ENCODE peak calls at places on chromosomes 7 and 10, in eight cellular contexts. S is left ventricle myocardium inferior, F is heart right ventricle, B is A549, Y is suprapubic skin, V is heart left ventricle, G is neural progenitor cell, U is lower lobe of right lung. P is an unnamed sample.
A peak's percentile ranks its signal among the peaks of the same experiment; 100 is the strongest.

GRCh38 chr7:44143606-44144250 is 2.6 kb upstream of the MYL7 start:
- DNase-seq in G (no peak), F (no peak), U (no peak), Y (peak; percentile 35), B (no peak), S (no peak), V (no peak), P (no peak)

GRCh38 chr10:23343591-23344225 is 889 bp downstream of the C10orf67 start:
- DNase-seq in B (no peak), F (peak; percentile 66), Y (no peak), S (peak; percentile 70), G (peak; percentile 89), U (peak; percentile 81), V (peak; percentile 68), P (no peak)

GRCh38 chr10:14009315-14010082 is 321.2 kb downstream of the FRMD4A start:
- DNase-seq in B (no peak), S (no peak), G (no peak), U (no peak), Y (no peak), V (no peak), F (no peak), P (no peak)

GRCh38 chr10:99372546-99373271 is 43.6 kb downstream of the CNNM1 start:
- DNase-seq in U (no peak), S (no peak), V (no peak), F (no peak), G (no peak), Y (no peak), B (no peak), P (no peak)

GRCh38 chr7:87494454-87494853 is 19.0 kb upstream of the ABCB4 start:
- DNase-seq in S (no peak), B (no peak), Y (no peak), U (no peak), V (no peak), F (no peak), G (no peak), P (no peak)

GRCh38 chr7:148142660-148143248 is 447.8 kb upstream of the C7orf33 start:
- DNase-seq in B (no peak), F (no peak), S (no peak), G (peak; percentile 67), Y (no peak), V (no peak), U (no peak), P (no peak)

GRCh38 chr7:105212236-105212635 is 176.5 kb downstream of the SRPK2 start:
- DNase-seq in U (no peak), F (no peak), G (no peak), V (no peak), S (no peak), B (no peak), Y (no peak), P (no peak)

GRCh38 chr10:110273474-110273873 is 31.2 kb downstream of the SMNDC1 start:
- DNase-seq in U (peak; percentile 78), V (peak; percentile 59), Y (peak; percentile 79), S (peak; percentile 72), G (no peak), F (peak; percentile 42), B (no peak), P (peak; percentile 90)

GRCh38 chr10:6396652-6397051 is 183.4 kb downstream of the PRKCQ start:
- DNase-seq in F (no peak), S (no peak), G (no peak), V (no peak), Y (no peak), B (no peak), U (no peak), P (no peak)

GRCh38 chr10:22550732-22551131 is 163.6 kb downstream of the PIP4K2A start:
- DNase-seq in Y (no peak), U (peak; percentile 57), G (peak; percentile 61), B (peak; percentile 9), V (no peak), F (peak; percentile 46), S (peak; percentile 44), P (no peak)

GRCh38 chr7:40753455-40753854 is 618.6 kb downstream of the SUGCT start:
- DNase-seq in S (no peak), G (no peak), B (no peak), V (no peak), Y (no peak), U (no peak), F (no peak), P (no peak)

GRCh38 chr10:106360870-106361269 is 803.6 kb downstream of the SORCS1 start:
- DNase-seq in Y (no peak), V (no peak), F (no peak), S (no peak), G (no peak), U (no peak), B (no peak), P (no peak)

GRCh38 chr7:135390829-135391228 is 119.1 kb downstream of the CNOT4 start:
- DNase-seq in S (no peak), V (no peak), G (no peak), Y (no peak), U (no peak), F (no peak), B (no peak), P (no peak)

GRCh38 chr7:139936760-139937310 is 107.8 kb downstream of the TBXAS1 start:
- DNase-seq in F (no peak), V (no peak), B (no peak), S (no peak), G (no peak), Y (no peak), U (no peak), P (no peak)

GRCh38 chr7:70698219-70698832 is 433.6 kb upstream of the GALNT17 start:
- DNase-seq in G (peak; percentile 73), B (peak; percentile 56), U (no peak), F (no peak), V (peak; percentile 36), S (no peak), Y (no peak), P (no peak)

GRCh38 chr7:26198133-26198780 is 2.3 kb downstream of the HNRNPA2B1 start:
- DNase-seq in B (no peak), Y (no peak), U (no peak), F (no peak), V (no peak), G (peak; percentile 30), S (no peak), P (no peak)

GRCh38 chr7:22444181-22444966 is 55.6 kb downstream of the STEAP1B start:
- DNase-seq in U (no peak), G (no peak), S (peak; percentile 16), V (peak; percentile 47), B (no peak), F (no peak), Y (no peak), P (no peak)

GRCh38 chr10:71831646-71832552 is 19.2 kb downstream of the PSAP start:
- DNase-seq in S (no peak), U (no peak), Y (peak; percentile 55), G (no peak), B (no peak), V (no peak), F (no peak), P (no peak)

GRCh38 chr10:63171255-63171654 is 38.1 kb downstream of the NRBF2 start:
- DNase-seq in G (no peak), S (no peak), B (no peak), V (no peak), Y (no peak), F (no peak), U (no peak), P (no peak)

GRCh38 chr10:1962025-1962424 is 224.7 kb upstream of the ADARB2 start:
- DNase-seq in G (peak; percentile 15), F (no peak), V (no peak), S (no peak), B (no peak), U (no peak), Y (no peak), P (no peak)
- TF ChIP-seq CTCF in G (peak; percentile 38), F (no peak), V (no peak), S (no peak), B (no peak), U (no peak), Y (no peak), P (no peak)

GRCh38 chr7:24480501-24480900 is 92.8 kb upstream of the PALS2 start:
- DNase-seq in G (no peak), V (no peak), F (no peak), Y (no peak), U (no peak), S (no peak), B (no peak), P (no peak)

GRCh38 chr7:24475573-24475972 is 97.7 kb upstream of the PALS2 start:
- DNase-seq in Y (no peak), F (no peak), G (no peak), B (no peak), S (no peak), U (no peak), V (no peak), P (no peak)

GRCh38 chr7:24476227-24476626 is 97.0 kb upstream of the PALS2 start:
- DNase-seq in V (no peak), S (no peak), B (no peak), F (no peak), U (no peak), Y (no peak), G (no peak), P (no peak)

GRCh38 chr7:24477376-24477775 is 95.9 kb upstream of the PALS2 start:
- DNase-seq in U (no peak), G (no peak), F (no peak), Y (no peak), V (no peak), B (no peak), S (no peak), P (no peak)

GRCh38 chr7:24477807-24478655 is 95.2 kb upstream of the PALS2 start:
- DNase-seq in B (peak; percentile 63), U (no peak), G (peak; percentile 49), Y (no peak), S (no peak), V (no peak), F (no peak), P (peak; percentile 72)
- H3K27ac ChIP-seq in B (peak overlapping the region; percentile 76), U (no peak overlapping the region), G (no peak overlapping the region), Y (peak overlapping the region; percentile 20), S (peak overlapping the region; percentile 0), V (peak overlapping the region; percentile 24), F (no peak overlapping the region), P (peak overlapping the region; percentile 11)

GRCh38 chr7:118349604-118350003 is 125.1 kb downstream of the ANKRD7 start:
- DNase-seq in B (no peak), S (no peak), F (no peak), U (no peak), Y (no peak), V (no peak), G (no peak), P (no peak)

GRCh38 chr7:118352854-118353453 is 128.4 kb downstream of the ANKRD7 start:
- DNase-seq in B (no peak), S (no peak), Y (no peak), V (no peak), U (no peak), G (peak; percentile 24), F (no peak), P (no peak)

DNA sequence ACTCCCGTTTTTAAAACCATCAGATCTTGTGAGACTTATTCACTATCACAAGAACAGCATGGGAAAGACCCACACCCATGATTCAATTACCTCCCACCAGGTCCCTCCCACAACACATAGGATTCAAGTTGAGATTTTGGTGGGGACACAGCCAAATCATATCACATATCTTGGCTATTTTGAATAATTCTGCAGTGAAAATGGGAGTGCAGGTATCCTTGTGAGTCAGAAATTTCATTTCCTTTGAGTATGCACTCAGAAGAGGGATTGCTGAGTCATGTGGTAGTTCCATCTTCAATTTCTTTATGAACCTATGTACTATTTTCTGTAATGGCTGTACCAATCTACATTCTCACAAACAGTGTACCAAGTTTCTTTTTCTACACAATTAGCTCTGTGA is 125.8 kb downstream of the ANKRD7 start:
- DNase-seq in U (no peak), Y (no peak), G (no peak), V (no peak), B (no peak), F (no peak), S (no peak), P (no peak)
- H3K4me1 ChIP-seq in U (no peaks in the 10 kb centered on the region), Y (no peaks in the 10 kb centered on the region), G (no peaks in the 10 kb centered on the region), V (no peaks in the 10 kb centered on the region), B (no peaks in the 10 kb centered on the region), F (no peaks in the 10 kb centered on the region), S (no peaks in the 10 kb centered on the region), P (no peaks in the 10 kb centered on the region)

GRCh38 chr7:142319970-142320369 is 62.1 kb upstream of the PRSS58 start:
- DNase-seq in G (no peak), U (no peak), Y (no peak), F (no peak), B (no peak), V (no peak), S (no peak), P (no peak)
- TF ChIP-seq CTCF in G (peak; percentile 64), U (no peak), Y (no peak), F (no peak), B (peak; percentile 13), V (peak; percentile 7), S (no peak), P (peak; percentile 20)